ENCODE peak calls at places on chromosomes 11 and 22, in seven cellular contexts. Z, G, L, X, E, D and U are unnamed samples.

GRCh38 chr22:50641696-50642607 is 14.0 kb upstream of the ARSA start:
- DNase-seq in Z (peak), L (peak), X (no peak), D (no peak), E (no peak), G (peak), U (no peak)

GRCh38 chr11:121571466-121571865 is 118.7 kb upstream of the SORL1-AS1 start:
- DNase-seq in L (no peak), E (no peak), D (no peak), G (no peak), X (no peak), Z (no peak), U (no peak)

GRCh38 chr11:50078001-50078400 is 45.3 kb downstream of the OR4C45 start:
- DNase-seq in Z (no peak), X (no peak), L (no peak), E (no peak), D (no peak), G (no peak), U (no peak)

GRCh38 chr11:70547821-70548670 is 149.7 kb downstream of the CTTN start:
- DNase-seq in G (no peak), L (no peak), Z (no peak), E (no peak), D (peak), X (no peak), U (no peak)

GRCh38 chr11:8011981-8012444 is 24.9 kb downstream of the EIF3F start:
- DNase-seq in Z (peak), E (no peak), G (no peak), D (no peak), X (no peak), L (no peak), U (no peak)

GRCh38 chr22:45572444-45572843 is 69.8 kb downstream of the FBLN1 start:
- DNase-seq in G (no peak), X (no peak), E (no peak), Z (no peak), D (no peak), L (no peak), U (no peak)

GRCh38 chr11:763549-764321 is 13.6 kb downstream of the GATD1 start:
- DNase-seq in E (no peak), X (no peak), L (no peak), D (peak), Z (no peak), G (no peak), U (no peak)

GRCh38 chr11:106815209-106815608 is 203.1 kb downstream of the GUCY1A2 start:
- DNase-seq in E (no peak), L (no peak), G (no peak), X (no peak), D (no peak), Z (no peak), U (no peak)

GRCh38 chr11:112294688-112295340 is 34.2 kb upstream of the PLET1 start:
- DNase-seq in G (no peak), D (no peak), E (no peak), L (no peak), Z (no peak), X (no peak), U (no peak)

GRCh38 chr22:32707971-32708370 is 93.5 kb upstream of the TIMP3 start:
- DNase-seq in G (no peak), X (no peak), Z (no peak), L (no peak), D (no peak), E (no peak), U (no peak)

GRCh38 chr11:72308226-72309073 is 64.5 kb upstream of the PHOX2A start:
- DNase-seq in G (no peak), E (no peak), D (peak), Z (peak), L (peak), X (no peak), U (no peak)

GRCh38 chr22:33687464-33687863 is 232.8 kb downstream of the LARGE1 start:
- DNase-seq in L (no peak), D (no peak), X (no peak), E (no peak), G (no peak), Z (no peak), U (no peak)

GRCh38 chr11:120195601-120196289 is 15.1 kb upstream of the OAF start:
- DNase-seq in L (no peak), Z (no peak), D (no peak), X (no peak), G (no peak), E (no peak), U (no peak)

GRCh38 chr11:69834811-69835800 is 15.9 kb upstream of the FGF3 start:
- DNase-seq in X (no peak), D (peak), E (no peak), Z (no peak), L (no peak), G (no peak), U (no peak)

GRCh38 chr11:77244277-77245014 is 57.0 kb downstream of the GDPD4 start:
- DNase-seq in E (no peak), L (no peak), D (no peak), G (peak), Z (peak), X (no peak), U (no peak)

GRCh38 chr11:76025068-76025467 is 181.2 kb downstream of the WNT11 start:
- DNase-seq in G (no peak), E (no peak), X (no peak), Z (peak), D (no peak), L (no peak), U (no peak)

GRCh38 chr11:48007677-48008076 is 27.3 kb downstream of the PTPRJ start:
- DNase-seq in X (no peak), Z (no peak), G (no peak), E (no peak), L (no peak), D (no peak), U (no peak)

GRCh38 chr22:43007519-43008102 is 7.3 kb downstream of the PACSIN2 start:
- DNase-seq in L (peak), G (peak), D (no peak), E (no peak), X (no peak), Z (peak), U (no peak)

GRCh38 chr11:66360406-66361073 is 11.0 kb downstream of the SLC29A2 start:
- DNase-seq in Z (no peak), G (no peak), X (no peak), L (no peak), E (no peak), D (no peak), U (no peak)

GRCh38 chr11:1561955-1562354 is 10.1 kb downstream of the DUSP8 start:
- DNase-seq in L (no peak), E (no peak), G (no peak), X (no peak), Z (no peak), D (no peak), U (no peak)

GRCh38 chr11:126192386-126192785 is 19.1 kb downstream of the RPUSD4 start:
- DNase-seq in D (no peak), E (no peak), L (no peak), Z (no peak), X (no peak), G (no peak), U (no peak)

GRCh38 chr11:87374206-87374793 is 336.6 kb downstream of the TMEM135 start:
- DNase-seq in Z (no peak), G (no peak), L (no peak), D (no peak), E (no peak), X (no peak), U (no peak)

GRCh38 chr11:23211221-23211620 is 350.9 kb upstream of the CCDC179 start:
- DNase-seq in X (no peak), D (no peak), Z (no peak), E (no peak), G (no peak), L (no peak), U (no peak)

GRCh38 chr22:37077802-37078448 is 26.4 kb downstream of the KCTD17 start:
- DNase-seq in Z (peak), D (peak), G (peak), L (peak), X (no peak), E (peak), U (peak)

GRCh38 chr11:44976576-44976975 is 25.9 kb upstream of the TP53I11 start:
- DNase-seq in D (no peak), E (no peak), Z (no peak), L (no peak), G (no peak), X (no peak), U (no peak)

GRCh38 chr22:19526076-19526701 is 2.0 kb upstream of the CLDN5 start:
- DNase-seq in Z (no peak), G (no peak), E (no peak), L (no peak), D (no peak), X (no peak), U (no peak)

GRCh38 chr11:1040428-1041148 is 4.1 kb upstream of the MUC6 start:
- DNase-seq in D (no peak), Z (no peak), X (no peak), E (no peak), L (no peak), G (no peak), U (no peak)

GRCh38 chr11:7872913-7873312 is 58.2 kb downstream of the OR10A6 start:
- DNase-seq in L (no peak), D (no peak), G (no peak), X (no peak), Z (no peak), E (no peak), U (no peak)

GRCh38 chr11:872799-873198 is 30.1 kb downstream of the TSPAN4 start:
- DNase-seq in Z (no peak), X (no peak), G (no peak), E (no peak), D (no peak), L (no peak), U (no peak)

GRCh38 chr11:67665537-67666302 is 8.7 kb downstream of the ALDH3B2 start:
- DNase-seq in L (peak), E (no peak), G (no peak), X (no peak), Z (no peak), D (peak), U (no peak)

GRCh38 chr11:90747057-90747456 is 524.2 kb upstream of the CHORDC1 start:
- DNase-seq in D (no peak), L (no peak), E (no peak), X (no peak), G (no peak), Z (no peak), U (no peak)

GRCh38 chr11:59728913-59729312 is 15.3 kb upstream of the OR10V1 start:
- DNase-seq in L (no peak), E (no peak), D (no peak), Z (no peak), G (no peak), X (no peak), U (no peak)

GRCh38 chr11:107787733-107788132 is 70.9 kb downstream of the SLC35F2 start:
- DNase-seq in G (no peak), E (no peak), L (no peak), X (no peak), D (no peak), Z (no peak), U (no peak)

GRCh38 chr11:109808569-109808968 is 284.6 kb upstream of the ZC3H12C start:
- DNase-seq in D (no peak), L (no peak), E (no peak), Z (peak), X (no peak), G (no peak), U (no peak)

GRCh38 chr11:83118814-83119213 is 38.1 kb upstream of the PCF11 start:
- DNase-seq in E (no peak), D (no peak), L (no peak), Z (peak), G (no peak), X (no peak), U (no peak)
- H3K4me2 ChIP-seq in E (no peak), D (no peak), L (no peak), Z (peak), G (peak), X (no peak), U (no peak)

DNA sequence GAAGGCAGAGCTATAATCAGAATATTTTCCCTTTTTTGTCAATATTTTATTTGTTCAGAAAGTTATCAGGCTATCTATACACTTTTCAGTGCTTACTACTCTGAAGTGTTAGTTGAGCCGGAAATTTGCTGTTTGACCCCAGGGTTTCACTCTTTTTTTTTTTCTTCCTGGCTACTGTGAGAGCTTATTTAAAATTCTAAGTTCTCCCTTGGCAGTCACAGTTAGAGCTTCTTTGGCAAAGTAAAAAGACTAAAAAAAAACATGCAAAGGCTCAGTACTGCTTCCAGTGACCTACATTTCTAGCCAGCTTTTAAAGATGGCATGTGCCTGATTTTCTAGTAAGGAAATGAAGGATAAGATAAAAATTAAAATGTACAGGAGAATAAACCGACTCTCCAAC is 48.4 kb downstream of the ELP4 start:
- DNase-seq in L (no peak), X (no peak), G (no peak), Z (peak), E (no peak), D (no peak), U (no peak)
- TF ChIP-seq RAD21 in L (no peak), X (no peak), G (no peak), Z (no peak), E (no peak), D (no peak), U (no peak)

DNA sequence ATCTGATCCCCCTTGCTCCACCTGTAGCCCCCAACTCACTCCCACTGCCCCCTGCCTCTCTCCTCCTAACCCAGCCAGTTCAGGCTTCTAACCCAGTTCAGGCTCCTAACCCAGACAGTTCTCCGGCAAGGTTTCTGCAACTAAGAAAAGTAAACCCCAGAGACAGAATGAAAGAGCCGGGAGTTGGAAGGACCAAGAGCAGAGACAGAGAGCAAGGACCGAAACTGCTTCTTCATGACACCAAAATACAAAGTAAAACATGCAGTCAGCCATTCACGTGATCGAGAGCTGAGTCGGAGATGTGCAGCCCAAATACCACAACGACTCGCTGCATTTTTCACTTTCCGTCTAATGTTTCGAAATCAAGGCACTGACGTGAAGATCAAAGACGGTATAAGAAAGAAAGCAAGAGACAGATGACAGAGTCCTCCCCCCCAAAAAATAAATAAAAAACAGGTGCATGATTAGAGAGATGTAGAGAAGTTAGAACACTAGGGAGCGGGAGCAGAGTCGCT is 844 bp downstream of the IL10RA start:
- DNase-seq in X (peak), Z (no peak), E (no peak), L (no peak), D (no peak), G (no peak), U (no peak)
- H3K4me2 ChIP-seq in X (peak), Z (no peak), E (peak), L (peak), D (no peak), G (peak), U (peak)

DNA sequence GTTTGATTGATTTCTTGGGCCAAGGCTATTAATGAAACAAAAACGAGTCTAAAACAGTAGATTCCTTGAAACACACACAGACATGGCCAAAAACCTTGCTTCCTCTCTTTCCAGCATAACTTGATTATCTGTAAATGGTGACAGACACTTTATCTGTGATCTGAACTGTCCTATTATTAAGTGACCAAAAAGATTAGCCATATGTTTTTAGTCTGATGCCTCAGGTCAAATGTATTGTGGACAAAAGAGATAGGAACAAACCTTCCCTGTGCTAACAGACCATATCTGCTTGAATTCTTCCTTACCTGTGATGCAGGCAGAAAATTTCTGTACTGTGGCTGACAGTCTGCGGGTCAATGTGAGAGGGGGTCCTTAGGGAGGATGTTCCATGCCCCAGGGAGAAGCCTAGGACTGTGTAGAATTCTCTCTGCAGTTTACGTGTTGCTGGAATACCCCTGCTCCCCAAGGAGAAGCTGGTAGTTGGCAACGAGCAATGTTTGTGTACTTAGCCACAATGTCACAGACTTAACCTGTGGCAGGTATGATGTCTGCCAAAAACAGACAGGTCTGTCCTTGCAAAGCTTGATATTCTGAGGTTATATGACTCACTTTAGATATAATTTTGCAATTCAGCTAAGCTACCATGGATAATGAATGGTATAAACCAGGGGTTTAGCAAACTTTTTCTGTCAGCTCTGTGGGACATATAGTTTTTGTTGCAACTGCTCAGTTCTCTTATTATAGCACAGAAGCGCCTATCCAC is 31.2 kb downstream of the C11orf71 start:
- DNase-seq in L (no peak), G (no peak), E (no peak), X (no peak), D (peak), Z (no peak), U (no peak)
- TF ChIP-seq RAD21 in L (no peak), G (no peak), E (no peak), X (no peak), D (no peak), Z (no peak), U (no peak)

GRCh38 chr11:128238521-128239222 is 348.7 kb downstream of the ETS1 start:
- DNase-seq in X (no peak), Z (no peak), G (no peak), E (no peak), L (no peak), D (no peak), U (no peak)

GRCh38 chr11:128244896-128245295 is 342.5 kb downstream of the ETS1 start:
- DNase-seq in D (no peak), Z (peak), E (no peak), X (no peak), G (no peak), L (no peak), U (no peak)

GRCh38 chr11:128239224-128239790 is 348.1 kb downstream of the ETS1 start:
- DNase-seq in X (no peak), L (no peak), D (no peak), E (no peak), Z (no peak), G (no peak), U (no peak)

GRCh38 chr11:128236506-128237498 is 350.6 kb downstream of the ETS1 start:
- DNase-seq in Z (no peak), D (peak), G (no peak), X (no peak), E (no peak), L (no peak), U (no peak)

GRCh38 chr11:128240546-128240945 is 346.8 kb downstream of the ETS1 start:
- DNase-seq in L (no peak), X (no peak), G (no peak), E (no peak), Z (peak), D (no peak), U (no peak)
- H3K4me2 ChIP-seq in L (no peak), X (no peak), G (no peak), E (no peak), Z (no peak), D (no peak), U (no peak)

GRCh38 chr11:110878513-110878912 is 166.3 kb upstream of the ARHGAP20 start:
- DNase-seq in G (no peak), D (no peak), E (no peak), X (no peak), Z (peak), L (no peak), U (no peak)
- TF ChIP-seq RAD21 in G (no peak), D (no peak), E (no peak), X (no peak), Z (no peak), L (no peak), U (no peak)

GRCh38 chr11:85717360-85717927 is 31.4 kb upstream of the CCDC89 start:
- DNase-seq in L (no peak), D (no peak), X (no peak), G (no peak), E (no peak), Z (no peak), U (no peak)
- H3K4me2 ChIP-seq in L (no peak), D (peak), X (no peak), G (no peak), E (peak), Z (peak), U (no peak)

DNA sequence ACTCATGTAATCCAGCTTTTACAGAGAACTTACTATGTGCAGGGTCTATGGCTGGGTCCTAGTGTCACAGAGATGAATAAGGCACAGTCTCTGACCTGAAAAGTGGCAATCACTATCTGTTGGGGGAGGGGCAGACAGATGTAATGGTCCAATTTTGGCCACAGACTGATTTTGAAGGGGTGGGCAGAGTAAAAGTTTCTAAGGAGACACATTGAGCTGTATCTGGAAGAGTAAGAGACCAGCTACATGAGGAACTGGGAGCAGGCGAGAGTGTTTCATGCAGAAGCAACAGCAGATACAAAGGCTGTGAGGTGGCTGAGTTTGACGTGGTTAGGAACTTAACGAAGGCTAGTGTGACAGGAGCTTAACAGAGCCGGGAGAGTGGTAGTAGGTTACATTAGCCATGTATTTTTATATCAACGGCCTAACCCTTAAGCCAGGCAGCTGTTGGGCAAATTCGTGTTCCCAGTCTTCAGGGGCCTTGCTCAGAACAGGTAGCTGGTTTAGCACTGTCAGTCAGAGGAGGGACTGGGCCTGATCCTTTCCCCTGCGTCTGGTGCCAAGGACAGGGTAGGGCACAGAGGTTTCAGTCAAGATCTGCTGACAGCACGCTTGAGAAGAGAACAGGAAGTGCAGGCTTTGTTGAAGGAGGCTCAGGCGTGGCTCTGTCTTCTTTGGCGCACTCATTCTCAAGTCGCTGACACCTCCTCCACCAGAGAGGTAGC is 1.4 kb upstream of the STIM1 start:
- DNase-seq in E (no peak), G (no peak), X (peak), L (no peak), Z (no peak), D (no peak), U (no peak)
- TF ChIP-seq RAD21 in E (no peak), G (no peak), X (no peak), L (no peak), Z (no peak), D (no peak), U (no peak)

GRCh38 chr22:27195516-27195915 is 538.1 kb downstream of the MIAT start:
- DNase-seq in X (no peak), G (no peak), L (no peak), D (no peak), E (no peak), Z (no peak), U (no peak)
- H3K4me2 ChIP-seq in X (no peak), G (no peak), L (no peak), D (no peak), E (no peak), Z (no peak), U (no peak)